ENCODE peak calls at places on chromosome X, in five cellular contexts. One of them, this sample, is unnamed.

GRCh38 chrX:86946569-86946968 is 571.0 kb upstream of the KLHL4 start:
- DNase-seq in H1: no peak
- DNase-seq in GM12878: peak; percentile 1
- DNase-seq in endothelial cell of umbilical vein: peak; percentile 3
- DNase-seq in A549: peak; percentile 43
- DNase-seq in this sample: peak; percentile 38

GRCh38 chrX:55144697-55145096 is 55.9 kb downstream of the PAGE2 start:
- DNase-seq in A549: no peak
- DNase-seq in GM12878: no peak
- DNase-seq in H1: no peak
- DNase-seq in endothelial cell of umbilical vein: no peak
- DNase-seq in this sample: no peak

GRCh38 chrX:102599950-102600579 is 750 bp downstream of the ARMCX5 start:
- DNase-seq in A549: peak; percentile 5
- DNase-seq in endothelial cell of umbilical vein: peak; percentile 59
- DNase-seq in H1: no peak
- DNase-seq in GM12878: no peak
- DNase-seq in this sample: no peak

GRCh38 chrX:69314436-69315348 is 149.4 kb upstream of the PJA1 start:
- DNase-seq in A549: no peak
- DNase-seq in GM12878: no peak
- DNase-seq in endothelial cell of umbilical vein: no peak
- DNase-seq in H1: no peak
- DNase-seq in this sample: no peak

GRCh38 chrX:69556094-69557011 is 52.2 kb downstream of the NALF2 start:
- DNase-seq in H1: peak; percentile 73
- DNase-seq in GM12878: no peak
- DNase-seq in endothelial cell of umbilical vein: no peak
- DNase-seq in A549: peak; percentile 16
- DNase-seq in this sample: peak; percentile 52

GRCh38 chrX:123336666-123337065 is 152.6 kb downstream of the GRIA3 start:
- DNase-seq in GM12878: no peak
- DNase-seq in A549: no peak
- DNase-seq in H1: no peak
- DNase-seq in endothelial cell of umbilical vein: no peak
- DNase-seq in this sample: no peak

GRCh38 chrX:19721726-19722370 is 165.6 kb downstream of the SH3KBP1 start:
- DNase-seq in GM12878: no peak
- DNase-seq in H1: no peak
- DNase-seq in endothelial cell of umbilical vein: no peak
- DNase-seq in A549: no peak
- DNase-seq in this sample: no peak

GRCh38 chrX:136764206-136764605 is 16.5 kb downstream of the ARHGEF6 start:
- DNase-seq in GM12878: no peak
- DNase-seq in A549: no peak
- DNase-seq in endothelial cell of umbilical vein: no peak
- DNase-seq in H1: no peak
- DNase-seq in this sample: no peak

GRCh38 chrX:41302293-41302868 is 31.6 kb upstream of the DDX3X start:
- DNase-seq in GM12878: no peak
- DNase-seq in A549: peak; percentile 22
- DNase-seq in H1: no peak
- DNase-seq in endothelial cell of umbilical vein: no peak
- DNase-seq in this sample: no peak

GRCh38 chrX:2705036-2705435 is 13.9 kb downstream of the CD99 start:
- DNase-seq in H1: no peak
- DNase-seq in endothelial cell of umbilical vein: peak; percentile 65
- DNase-seq in A549: no peak
- DNase-seq in GM12878: no peak
- DNase-seq in this sample: no peak

GRCh38 chrX:140733766-140734342 is 24.3 kb downstream of the LINC00632 start:
- DNase-seq in H1: no peak
- DNase-seq in A549: peak; percentile 56
- DNase-seq in endothelial cell of umbilical vein: peak; percentile 11
- DNase-seq in GM12878: no peak
- DNase-seq in this sample: peak; percentile 58

GRCh38 chrX:81662381-81662780 is 460.5 kb downstream of the SH3BGRL start:
- DNase-seq in A549: no peak
- DNase-seq in H1: no peak
- DNase-seq in GM12878: no peak
- DNase-seq in endothelial cell of umbilical vein: no peak
- DNase-seq in this sample: no peak

GRCh38 chrX:74536142-74537010 is 78.0 kb downstream of the RLIM start:
- DNase-seq in endothelial cell of umbilical vein: peak; percentile 72
- DNase-seq in H1: no peak
- DNase-seq in GM12878: no peak
- DNase-seq in A549: no peak
- DNase-seq in this sample: peak; percentile 85

GRCh38 chrX:53318766-53319353 is 37.5 kb upstream of the IQSEC2 start:
- DNase-seq in GM12878: no peak
- DNase-seq in A549: no peak
- DNase-seq in endothelial cell of umbilical vein: no peak
- DNase-seq in H1: no peak
- DNase-seq in this sample: peak; percentile 21

GRCh38 chrX:87626996-87627395 is 109.4 kb downstream of the KLHL4 start:
- DNase-seq in endothelial cell of umbilical vein: peak; percentile 54
- DNase-seq in H1: no peak
- DNase-seq in A549: peak; percentile 1
- DNase-seq in GM12878: no peak
- DNase-seq in this sample: no peak

GRCh38 chrX:80765226-80765625 is 44.5 kb downstream of the BRWD3 start:
- DNase-seq in A549: peak; percentile 33
- DNase-seq in GM12878: no peak
- DNase-seq in endothelial cell of umbilical vein: no peak
- DNase-seq in H1: no peak
- DNase-seq in this sample: no peak

GRCh38 chrX:115525486-115525885 is 35.5 kb upstream of the PLS3 start:
- DNase-seq in endothelial cell of umbilical vein: no peak
- DNase-seq in H1: no peak
- DNase-seq in A549: no peak
- DNase-seq in GM12878: no peak
- DNase-seq in this sample: no peak

GRCh38 chrX:93422693-93423092 is 250.7 kb downstream of the NAP1L3 start:
- DNase-seq in endothelial cell of umbilical vein: no peak
- DNase-seq in H1: peak; percentile 10
- DNase-seq in GM12878: no peak
- DNase-seq in A549: peak; percentile 20
- DNase-seq in this sample: peak; percentile 37

GRCh38 chrX:46722742-46723568 is 36.0 kb downstream of the SLC9A7 start:
- DNase-seq in H1: no peak
- DNase-seq in endothelial cell of umbilical vein: no peak
- DNase-seq in A549: no peak
- DNase-seq in GM12878: no peak
- DNase-seq in this sample: no peak
- TF ChIP-seq POLR2A in H1: no peak
- TF ChIP-seq POLR2A in endothelial cell of umbilical vein: no peak
- TF ChIP-seq POLR2A in A549: no peak
- TF ChIP-seq POLR2A in GM12878: no peak
- TF ChIP-seq POLR2A in this sample: no peak

DNA sequence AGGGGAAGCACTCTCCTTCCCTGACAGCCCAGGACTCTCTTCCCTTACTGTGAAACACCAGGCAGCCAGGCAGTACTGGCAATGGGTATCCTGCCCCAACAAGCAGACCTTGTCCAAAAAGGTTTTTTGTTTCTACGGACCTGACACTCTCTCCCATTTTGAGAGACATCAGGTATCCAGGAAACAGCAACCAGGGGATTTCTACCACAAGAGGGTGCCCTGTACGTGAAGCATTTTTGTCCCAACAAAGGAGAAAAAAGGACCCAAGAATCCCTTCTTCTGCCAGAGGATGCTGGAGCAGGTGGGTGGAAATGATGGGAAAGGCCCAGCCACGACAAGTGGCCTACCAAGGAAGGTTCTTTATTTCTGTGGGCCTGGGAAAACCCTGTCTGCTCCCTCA is 65.7 kb upstream of the FGF13 start:
- DNase-seq in A549: no peak
- DNase-seq in H1: no peak
- DNase-seq in GM12878: no peak
- DNase-seq in endothelial cell of umbilical vein: no peak
- DNase-seq in this sample: no peak
- TF ChIP-seq CTCF in A549: no peak
- TF ChIP-seq CTCF in H1: no peak
- TF ChIP-seq CTCF in GM12878: no peak
- TF ChIP-seq CTCF in endothelial cell of umbilical vein: no peak
- TF ChIP-seq CTCF in this sample: no peak

GRCh38 chrX:120377179-120377578 is 15.3 kb downstream of the ATP1B4 start:
- DNase-seq in A549: no peak
- DNase-seq in H1: no peak
- DNase-seq in GM12878: no peak
- DNase-seq in endothelial cell of umbilical vein: no peak
- DNase-seq in this sample: no peak

GRCh38 chrX:120378570-120378969 is 16.7 kb downstream of the ATP1B4 start:
- DNase-seq in A549: no peak
- DNase-seq in H1: no peak
- DNase-seq in endothelial cell of umbilical vein: no peak
- DNase-seq in GM12878: no peak
- DNase-seq in this sample: no peak

DNA sequence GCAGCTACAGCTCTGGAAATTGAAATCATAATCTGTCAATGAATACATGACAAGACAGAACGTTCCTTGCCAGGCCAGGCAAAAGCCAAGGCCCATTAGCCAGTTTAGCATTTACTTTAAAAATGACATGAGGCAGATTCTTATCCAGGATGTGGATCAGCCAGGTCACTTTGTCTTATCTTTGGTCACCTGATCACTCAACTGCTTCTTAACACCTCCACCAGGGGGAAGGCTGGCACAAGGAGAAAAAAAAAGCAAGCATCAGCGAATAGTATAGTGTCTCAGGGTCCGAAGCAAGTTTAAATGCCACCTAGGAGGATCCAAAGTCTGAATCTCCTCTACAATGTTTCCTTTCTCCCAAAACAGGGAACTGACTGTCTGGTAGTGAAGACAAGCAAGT is 18.8 kb downstream of the ATP1B4 start:
- DNase-seq in A549: peak; percentile 42
- DNase-seq in GM12878: no peak
- DNase-seq in endothelial cell of umbilical vein: peak; percentile 2
- DNase-seq in H1: no peak
- DNase-seq in this sample: peak; percentile 30
- TF ChIP-seq MAX in A549: no peak
- TF ChIP-seq MAX in GM12878: no peak
- TF ChIP-seq MAX in endothelial cell of umbilical vein: no peak
- TF ChIP-seq MAX in H1: no peak
- TF ChIP-seq MAX in this sample: no peak

DNA sequence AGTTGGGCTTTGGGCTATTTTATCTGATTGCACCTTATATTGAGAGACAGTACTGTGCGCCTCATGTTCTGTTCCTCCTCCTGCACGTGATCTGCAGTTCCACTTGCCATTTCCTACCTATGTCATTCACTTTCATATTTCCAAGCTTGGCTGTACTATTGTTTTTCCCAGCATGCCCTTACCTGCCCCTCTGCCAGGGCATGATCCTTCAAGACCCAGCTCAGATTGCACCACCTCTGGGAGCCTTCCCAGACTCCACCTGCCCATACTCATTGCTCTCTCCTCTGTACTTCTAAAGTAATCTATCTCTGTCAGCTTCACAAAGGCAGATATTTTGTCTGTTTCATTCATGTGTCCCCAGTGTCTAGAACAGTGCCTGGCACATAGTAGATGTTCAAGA is 11.6 kb downstream of the SLC25A5 start:
- DNase-seq in GM12878: no peak
- DNase-seq in endothelial cell of umbilical vein: no peak
- DNase-seq in A549: no peak
- DNase-seq in H1: no peak
- DNase-seq in this sample: no peak
- TF ChIP-seq POLR2A in GM12878: no peak
- TF ChIP-seq POLR2A in endothelial cell of umbilical vein: no peak
- TF ChIP-seq POLR2A in A549: no peak
- TF ChIP-seq POLR2A in H1: no peak
- TF ChIP-seq POLR2A in this sample: no peak

GRCh38 chrX:96183843-96184242 is 500.8 kb upstream of the DIAPH2 start:
- DNase-seq in H1: no peak
- DNase-seq in endothelial cell of umbilical vein: peak; percentile 6
- DNase-seq in A549: peak; percentile 11
- DNase-seq in GM12878: no peak
- DNase-seq in this sample: peak; percentile 4
- TF ChIP-seq CTCF in H1: no peak
- TF ChIP-seq CTCF in endothelial cell of umbilical vein: peak; percentile 21
- TF ChIP-seq CTCF in A549: peak; percentile 28
- TF ChIP-seq CTCF in GM12878: no peak
- TF ChIP-seq CTCF in this sample: peak; percentile 20

GRCh38 chrX:154548028-154548316 is 552 bp downstream of the IKBKG start:
- DNase-seq in endothelial cell of umbilical vein: no peak
- DNase-seq in GM12878: no peak
- DNase-seq in A549: no peak
- DNase-seq in H1: no peak
- DNase-seq in this sample: no peak
- TF ChIP-seq MAX in endothelial cell of umbilical vein: no peak
- TF ChIP-seq MAX in GM12878: no peak
- TF ChIP-seq MAX in A549: no peak
- TF ChIP-seq MAX in H1: no peak
- TF ChIP-seq MAX in this sample: no peak

DNA sequence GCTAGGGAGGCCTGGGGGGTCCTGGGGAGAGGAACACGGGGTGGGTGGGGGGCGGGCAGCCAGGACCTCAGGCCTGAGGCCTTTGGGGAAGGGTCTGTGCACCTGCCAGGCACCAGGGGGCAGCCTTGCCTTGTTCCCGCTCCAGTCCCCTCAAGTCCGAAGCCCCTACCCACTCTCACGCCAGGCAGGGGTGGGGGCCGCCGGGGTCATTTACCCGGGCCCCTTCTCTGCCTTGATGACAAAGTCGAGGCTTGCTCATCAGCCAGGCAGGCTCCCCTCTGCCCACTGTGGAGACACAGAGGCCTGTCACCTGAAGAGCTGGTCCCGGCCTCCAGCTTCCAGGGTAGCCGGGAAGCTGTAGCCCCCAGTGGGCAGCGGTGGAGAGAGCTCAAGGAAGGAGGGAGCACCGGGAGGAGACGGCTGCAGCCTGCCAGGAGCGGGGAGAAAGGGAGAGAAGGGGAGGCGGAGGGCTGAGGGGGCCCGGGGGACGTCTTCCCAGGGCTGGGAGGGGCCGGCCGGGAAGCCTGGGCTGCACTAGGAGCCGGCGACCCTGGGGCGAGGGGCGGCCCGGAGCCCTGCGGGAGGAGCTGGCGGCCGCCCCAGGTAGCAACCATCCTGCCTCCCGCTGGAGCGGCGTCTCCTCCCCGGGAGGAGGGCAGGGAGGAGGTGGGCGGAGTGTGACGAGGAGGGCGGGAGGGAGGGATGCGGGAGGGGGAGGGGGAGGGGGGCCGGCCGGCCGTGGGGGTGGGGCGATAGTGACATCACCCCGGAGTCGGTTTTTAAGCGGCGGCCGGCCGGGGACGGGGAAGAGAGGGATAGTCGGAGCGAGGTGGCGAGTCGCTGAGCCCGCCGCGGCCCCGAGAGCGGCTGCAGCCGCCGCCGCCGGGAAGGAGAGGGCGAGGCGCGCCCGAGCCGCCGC is at the start of gene SLC6A8:
- DNase-seq in GM12878: no peak
- DNase-seq in endothelial cell of umbilical vein: peak; percentile 27
- DNase-seq in A549: peak; percentile 67
- DNase-seq in H1: no peak
- DNase-seq in this sample: peak; percentile 56
- TF ChIP-seq POLR2A in GM12878: no peak
- TF ChIP-seq POLR2A in endothelial cell of umbilical vein: peak; percentile 40
- TF ChIP-seq POLR2A in A549: peak; percentile 66
- TF ChIP-seq POLR2A in H1: no peak
- TF ChIP-seq POLR2A in this sample: no peak

GRCh38 chrX:154981116-154981411 is 41.5 kb downstream of the F8 start:
- DNase-seq in H1: no peak
- DNase-seq in endothelial cell of umbilical vein: no peak
- DNase-seq in GM12878: no peak
- DNase-seq in A549: no peak
- DNase-seq in this sample: no peak
- TF ChIP-seq CTCF in H1: no peak
- TF ChIP-seq CTCF in endothelial cell of umbilical vein: no peak
- TF ChIP-seq CTCF in GM12878: no peak
- TF ChIP-seq CTCF in A549: peak; percentile 29
- TF ChIP-seq CTCF in this sample: no peak

This sample was measured in NB4.